ENCODE peak calls at places on chromosomes 1 and 21, in eight cellular contexts. One of them, this sample, is unnamed.

GRCh38 chr21:45818276-45818903 is 163.2 kb upstream of the COL6A1 start:
- DNase-seq in lower lobe of right lung: no peak
- DNase-seq in body of pancreas: no peak
- DNase-seq in PC-3: peak; percentile 83
- DNase-seq in testis: no peak
- DNase-seq in heart right ventricle: no peak
- DNase-seq in thoracic aorta: no peak
- DNase-seq in kidney: no peak
- DNase-seq in this sample: no peak

GRCh38 chr1:235910357-235911299 is 43.9 kb upstream of the LYST start:
- DNase-seq in testis: no peak
- DNase-seq in body of pancreas: no peak
- DNase-seq in PC-3: peak; percentile 92
- DNase-seq in kidney: peak; percentile 80
- DNase-seq in heart right ventricle: no peak
- DNase-seq in thoracic aorta: peak; percentile 41
- DNase-seq in lower lobe of right lung: no peak
- DNase-seq in this sample: peak; percentile 77

GRCh38 chr1:211959221-211959620 is 76.1 kb downstream of the INTS7 start:
- DNase-seq in PC-3: no peak
- DNase-seq in lower lobe of right lung: no peak
- DNase-seq in testis: no peak
- DNase-seq in kidney: no peak
- DNase-seq in body of pancreas: no peak
- DNase-seq in heart right ventricle: no peak
- DNase-seq in thoracic aorta: no peak
- DNase-seq in this sample: no peak

GRCh38 chr1:78649628-78650027 is at the start of gene IFI44:
- DNase-seq in body of pancreas: peak; percentile 94
- DNase-seq in thoracic aorta: peak; percentile 13
- DNase-seq in kidney: peak; percentile 85
- DNase-seq in testis: peak; percentile 91
- DNase-seq in PC-3: peak; percentile 72
- DNase-seq in heart right ventricle: peak; percentile 72
- DNase-seq in lower lobe of right lung: peak; percentile 86
- DNase-seq in this sample: no peak

GRCh38 chr1:24236170-24237045 is 49.3 kb upstream of the IFNLR1 start:
- DNase-seq in lower lobe of right lung: no peak
- DNase-seq in kidney: no peak
- DNase-seq in body of pancreas: peak; percentile 7
- DNase-seq in PC-3: peak; percentile 91
- DNase-seq in testis: no peak
- DNase-seq in heart right ventricle: no peak
- DNase-seq in thoracic aorta: no peak
- DNase-seq in this sample: no peak

GRCh38 chr21:26227146-26227545 is 56.6 kb upstream of the APP start:
- DNase-seq in testis: no peak
- DNase-seq in thoracic aorta: no peak
- DNase-seq in kidney: no peak
- DNase-seq in PC-3: no peak
- DNase-seq in lower lobe of right lung: no peak
- DNase-seq in heart right ventricle: no peak
- DNase-seq in body of pancreas: no peak
- DNase-seq in this sample: no peak

GRCh38 chr1:51302270-51302669 is 28.1 kb downstream of the TTC39A start:
- DNase-seq in thoracic aorta: no peak
- DNase-seq in testis: no peak
- DNase-seq in kidney: no peak
- DNase-seq in lower lobe of right lung: no peak
- DNase-seq in PC-3: no peak
- DNase-seq in heart right ventricle: no peak
- DNase-seq in body of pancreas: no peak
- DNase-seq in this sample: no peak

GRCh38 chr1:199956005-199956404 is 71.5 kb upstream of the NR5A2 start:
- DNase-seq in heart right ventricle: no peak
- DNase-seq in PC-3: no peak
- DNase-seq in body of pancreas: peak; percentile 72
- DNase-seq in lower lobe of right lung: no peak
- DNase-seq in kidney: no peak
- DNase-seq in testis: no peak
- DNase-seq in thoracic aorta: no peak
- DNase-seq in this sample: no peak

GRCh38 chr1:96634863-96635262 is 86.7 kb upstream of the PTBP2 start:
- DNase-seq in lower lobe of right lung: no peak
- DNase-seq in heart right ventricle: no peak
- DNase-seq in body of pancreas: no peak
- DNase-seq in PC-3: peak; percentile 34
- DNase-seq in testis: no peak
- DNase-seq in kidney: no peak
- DNase-seq in thoracic aorta: no peak
- DNase-seq in this sample: no peak

GRCh38 chr1:155170806-155171205 is 2.3 kb downstream of the KRTCAP2 start:
- DNase-seq in PC-3: no peak
- DNase-seq in testis: no peak
- DNase-seq in kidney: no peak
- DNase-seq in body of pancreas: no peak
- DNase-seq in lower lobe of right lung: no peak
- DNase-seq in thoracic aorta: no peak
- DNase-seq in heart right ventricle: no peak
- DNase-seq in this sample: no peak

GRCh38 chr21:44058652-44058964 is 46.5 kb downstream of the TRAPPC10 start:
- DNase-seq in heart right ventricle: no peak
- DNase-seq in lower lobe of right lung: no peak
- DNase-seq in PC-3: no peak
- DNase-seq in testis: no peak
- DNase-seq in kidney: no peak
- DNase-seq in body of pancreas: no peak
- DNase-seq in thoracic aorta: no peak
- DNase-seq in this sample: no peak

GRCh38 chr1:209835782-209836298 is 8.1 kb downstream of the UTP25 start:
- DNase-seq in thoracic aorta: no peak
- DNase-seq in kidney: no peak
- DNase-seq in body of pancreas: no peak
- DNase-seq in lower lobe of right lung: no peak
- DNase-seq in PC-3: no peak
- DNase-seq in testis: no peak
- DNase-seq in heart right ventricle: no peak
- DNase-seq in this sample: no peak

GRCh38 chr1:36305915-36306209 is 306 bp upstream of the SH3D21 start:
- DNase-seq in heart right ventricle: no peak
- DNase-seq in testis: peak; percentile 14
- DNase-seq in kidney: no peak
- DNase-seq in body of pancreas: no peak
- DNase-seq in PC-3: no peak
- DNase-seq in lower lobe of right lung: no peak
- DNase-seq in thoracic aorta: no peak
- DNase-seq in this sample: no peak

GRCh38 chr1:160168609-160169369 is 17.4 kb downstream of the ATP1A4 start:
- DNase-seq in lower lobe of right lung: no peak
- DNase-seq in heart right ventricle: no peak
- DNase-seq in body of pancreas: no peak
- DNase-seq in kidney: no peak
- DNase-seq in testis: no peak
- DNase-seq in PC-3: no peak
- DNase-seq in thoracic aorta: no peak
- DNase-seq in this sample: no peak

DNA sequence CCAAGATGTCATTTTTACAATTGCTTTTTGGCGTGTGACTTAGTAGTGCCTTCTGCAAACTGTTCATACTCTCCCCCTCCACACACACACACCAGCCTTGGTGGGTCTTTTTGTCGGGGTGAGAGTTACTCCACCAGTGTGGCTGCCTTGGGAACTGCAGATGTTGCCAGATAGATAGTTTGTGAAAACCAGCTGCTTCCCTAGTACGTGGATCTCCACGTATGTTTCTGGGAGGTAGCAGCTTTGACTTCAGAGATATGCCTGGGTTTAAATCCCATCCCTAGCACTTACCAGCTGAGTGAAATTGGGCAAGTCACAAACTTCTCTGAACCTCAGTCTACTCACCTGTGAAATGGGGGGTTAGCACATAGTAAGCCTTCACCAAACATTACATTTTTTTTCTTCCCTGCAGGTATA is 78.0 kb downstream of the MAN1C1 start:
- DNase-seq in kidney: no peak
- DNase-seq in testis: no peak
- DNase-seq in PC-3: no peak
- DNase-seq in body of pancreas: no peak
- DNase-seq in lower lobe of right lung: no peak
- DNase-seq in thoracic aorta: no peak
- DNase-seq in heart right ventricle: no peak
- DNase-seq in this sample: no peak
- H3K4me1 ChIP-seq in kidney: peaks cover 11% of the 10 kb centered on the region
- H3K4me1 ChIP-seq in testis: peaks cover 28% of the 10 kb centered on the region
- H3K4me1 ChIP-seq in PC-3: peaks cover 10% of the 10 kb centered on the region
- H3K4me1 ChIP-seq in body of pancreas: no peaks in the 10 kb centered on the region
- H3K4me1 ChIP-seq in lower lobe of right lung: peaks cover 34% of the 10 kb centered on the region
- H3K4me1 ChIP-seq in thoracic aorta: peaks cover 37% of the 10 kb centered on the region
- H3K4me1 ChIP-seq in heart right ventricle: peaks cover 51% of the 10 kb centered on the region
- H3K4me1 ChIP-seq in this sample: peaks cover 2% of the 10 kb centered on the region

GRCh38 chr1:232589809-232590741 is 39.9 kb downstream of the SIPA1L2 start:
- DNase-seq in PC-3: no peak
- DNase-seq in kidney: no peak
- DNase-seq in body of pancreas: no peak
- DNase-seq in heart right ventricle: no peak
- DNase-seq in lower lobe of right lung: peak; percentile 53
- DNase-seq in thoracic aorta: no peak
- DNase-seq in testis: no peak
- DNase-seq in this sample: no peak

GRCh38 chr1:232589111-232589808 is 40.7 kb downstream of the SIPA1L2 start:
- DNase-seq in testis: no peak
- DNase-seq in heart right ventricle: no peak
- DNase-seq in lower lobe of right lung: no peak
- DNase-seq in PC-3: no peak
- DNase-seq in body of pancreas: no peak
- DNase-seq in thoracic aorta: no peak
- DNase-seq in kidney: no peak
- DNase-seq in this sample: no peak

GRCh38 chr1:232590742-232591082 is 39.2 kb downstream of the SIPA1L2 start:
- DNase-seq in kidney: no peak
- DNase-seq in heart right ventricle: no peak
- DNase-seq in body of pancreas: no peak
- DNase-seq in lower lobe of right lung: no peak
- DNase-seq in testis: no peak
- DNase-seq in thoracic aorta: no peak
- DNase-seq in PC-3: no peak
- DNase-seq in this sample: no peak

GRCh38 chr1:232594018-232594502 is 35.9 kb downstream of the SIPA1L2 start:
- DNase-seq in PC-3: no peak
- DNase-seq in lower lobe of right lung: no peak
- DNase-seq in body of pancreas: no peak
- DNase-seq in thoracic aorta: no peak
- DNase-seq in testis: no peak
- DNase-seq in kidney: no peak
- DNase-seq in heart right ventricle: no peak
- DNase-seq in this sample: no peak

GRCh38 chr1:232591344-232591743 is 38.6 kb downstream of the SIPA1L2 start:
- DNase-seq in kidney: no peak
- DNase-seq in PC-3: no peak
- DNase-seq in testis: no peak
- DNase-seq in lower lobe of right lung: no peak
- DNase-seq in thoracic aorta: no peak
- DNase-seq in body of pancreas: no peak
- DNase-seq in heart right ventricle: no peak
- DNase-seq in this sample: no peak
- H3K4me1 ChIP-seq in kidney: peaks cover 6% of the 10 kb centered on the region
- H3K4me1 ChIP-seq in PC-3: no peaks in the 10 kb centered on the region
- H3K4me1 ChIP-seq in testis: no peaks in the 10 kb centered on the region
- H3K4me1 ChIP-seq in lower lobe of right lung: peaks cover 48% of the 10 kb centered on the region
- H3K4me1 ChIP-seq in thoracic aorta: no peaks in the 10 kb centered on the region
- H3K4me1 ChIP-seq in body of pancreas: no peaks in the 10 kb centered on the region
- H3K4me1 ChIP-seq in heart right ventricle: peaks cover 66% of the 10 kb centered on the region
- H3K4me1 ChIP-seq in this sample: peaks cover 33% of the 10 kb centered on the region

GRCh38 chr1:213984387-213985180 is 3.2 kb upstream of the PROX1 start:
- DNase-seq in PC-3: no peak
- DNase-seq in body of pancreas: peak; percentile 34
- DNase-seq in testis: no peak
- DNase-seq in kidney: no peak
- DNase-seq in heart right ventricle: no peak
- DNase-seq in thoracic aorta: no peak
- DNase-seq in lower lobe of right lung: no peak
- DNase-seq in this sample: no peak
- H3K4me1 ChIP-seq in PC-3: no peaks in the 10 kb centered on the region
- H3K4me1 ChIP-seq in body of pancreas: peaks cover 35% of the 10 kb centered on the region
- H3K4me1 ChIP-seq in testis: peaks cover 24% of the 10 kb centered on the region
- H3K4me1 ChIP-seq in kidney: peaks cover 2% of the 10 kb centered on the region
- H3K4me1 ChIP-seq in heart right ventricle: peaks cover 17% of the 10 kb centered on the region
- H3K4me1 ChIP-seq in thoracic aorta: peaks cover 17% of the 10 kb centered on the region
- H3K4me1 ChIP-seq in lower lobe of right lung: peaks cover 27% of the 10 kb centered on the region
- H3K4me1 ChIP-seq in this sample: peaks cover 12% of the 10 kb centered on the region

DNA sequence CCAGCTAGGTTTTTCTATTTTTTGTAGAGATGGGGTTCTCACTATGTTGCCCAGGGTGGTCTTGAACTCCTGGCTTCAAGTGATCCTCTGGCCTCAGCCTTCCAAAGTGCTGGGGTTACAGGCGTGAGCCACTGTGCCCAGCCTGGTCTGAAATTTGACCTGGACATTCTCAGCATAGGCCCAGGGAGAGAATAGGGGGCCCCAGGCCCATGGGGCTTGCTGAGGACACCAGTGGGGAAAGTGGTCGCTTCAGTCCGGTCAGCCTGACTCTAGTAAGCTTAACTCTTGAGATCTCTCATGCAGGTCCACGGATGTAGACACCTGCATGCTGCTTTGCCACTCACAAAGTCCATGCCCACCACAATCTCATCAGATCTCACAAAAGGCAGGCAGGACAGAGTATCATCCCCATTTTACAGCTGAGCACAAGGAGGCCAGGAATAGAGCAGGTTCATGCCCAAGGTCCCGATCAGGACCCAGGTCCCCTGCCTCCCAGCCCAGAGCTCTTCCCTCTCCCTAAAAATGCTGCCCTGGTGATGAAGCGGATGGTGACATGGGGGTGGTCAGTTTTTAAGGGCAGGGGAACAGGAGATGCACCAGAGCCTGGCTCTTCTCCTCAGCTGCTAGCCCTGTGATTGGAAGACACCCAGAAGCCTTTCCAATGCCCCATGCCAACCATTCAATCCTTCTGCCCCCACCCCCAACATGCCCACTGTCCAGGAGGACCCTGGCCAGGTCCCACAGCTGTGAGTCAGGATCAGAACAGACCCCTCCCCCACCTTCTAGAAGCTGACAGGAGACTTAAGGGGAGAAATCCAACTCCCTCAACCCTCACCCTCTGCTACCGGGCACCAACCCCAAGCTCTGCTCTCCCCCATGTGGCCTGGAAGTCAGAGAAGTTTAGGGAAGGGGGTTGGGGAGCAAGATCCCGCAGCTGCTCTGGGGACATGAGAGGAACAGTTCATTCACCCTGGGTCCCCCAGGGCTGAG is 1.8 kb downstream of the FHL3 start:
- DNase-seq in heart right ventricle: no peak
- DNase-seq in kidney: no peak
- DNase-seq in lower lobe of right lung: no peak
- DNase-seq in testis: no peak
- DNase-seq in PC-3: no peak
- DNase-seq in thoracic aorta: no peak
- DNase-seq in body of pancreas: no peak
- DNase-seq in this sample: no peak
- H3K4me1 ChIP-seq in heart right ventricle: peaks cover 60% of the 10 kb centered on the region
- H3K4me1 ChIP-seq in kidney: peaks cover 38% of the 10 kb centered on the region
- H3K4me1 ChIP-seq in lower lobe of right lung: peaks cover 53% of the 10 kb centered on the region
- H3K4me1 ChIP-seq in testis: peaks cover 45% of the 10 kb centered on the region
- H3K4me1 ChIP-seq in PC-3: peaks cover 36% of the 10 kb centered on the region
- H3K4me1 ChIP-seq in thoracic aorta: peaks cover 48% of the 10 kb centered on the region
- H3K4me1 ChIP-seq in body of pancreas: peaks cover 42% of the 10 kb centered on the region
- H3K4me1 ChIP-seq in this sample: peaks cover 5% of the 10 kb centered on the region

This sample was measured in BE2C.